ENCODE peak calls at places on chromosomes 2 and 18, in five cellular contexts. N is HCT116, V is breast epithelium, Q is heart left ventricle, H is HepG2. B is an unnamed sample.

GRCh38 chr2:131143803-131144202 is 38.7 kb downstream of the PLEKHB2 start:
- DNase-seq in Q (no peak), H (no peak), V (no peak), N (no peak), B (no peak)

GRCh38 chr2:17979707-17980106 is 101.2 kb downstream of the KCNS3 start:
- DNase-seq in N (no peak), H (no peak), V (no peak), Q (no peak), B (no peak)

GRCh38 chr2:24077879-24078278 is 1.8 kb upstream of the SF3B6 start:
- DNase-seq in V (no peak), N (no peak), H (no peak), Q (no peak), B (no peak)

GRCh38 chr2:235803028-235803427 is 309.2 kb downstream of the AGAP1 start:
- DNase-seq in Q (no peak), N (no peak), H (no peak), V (no peak), B (peak; percentile 20)

GRCh38 chr2:85340034-85340892 is 12.5 kb upstream of the TGOLN2 start:
- DNase-seq in Q (no peak), V (no peak), H (no peak), N (no peak), B (no peak)

GRCh38 chr2:37711831-37712230 is 40.4 kb upstream of the CDC42EP3 start:
- DNase-seq in N (no peak), Q (no peak), H (no peak), V (no peak), B (no peak)

GRCh38 chr18:49016648-49017539 is 66.1 kb upstream of the SMAD7 start:
- DNase-seq in H (peak; percentile 78), Q (peak; percentile 26), V (peak; percentile 53), N (peak; percentile 60), B (no peak)

GRCh38 chr2:72931280-72931910 is 14.1 kb downstream of the EMX1 start:
- DNase-seq in Q (no peak), V (peak; percentile 50), N (no peak), H (no peak), B (no peak)

GRCh38 chr2:18178736-18179349 is 300.4 kb downstream of the KCNS3 start:
- DNase-seq in N (peak; percentile 40), V (no peak), Q (no peak), H (peak; percentile 28), B (peak; percentile 71)

GRCh38 chr2:21836261-21836660 is 712.5 kb downstream of the TDRD15 start:
- DNase-seq in N (no peak), Q (no peak), V (no peak), H (no peak), B (no peak)

GRCh38 chr2:1816414-1816911 is 72.1 kb upstream of the PXDN start:
- DNase-seq in N (no peak), H (no peak), Q (no peak), V (no peak), B (no peak)

GRCh38 chr18:8721716-8722115 is 16.4 kb downstream of the MTCL1 start:
- DNase-seq in Q (no peak), V (no peak), N (peak; percentile 48), H (peak; percentile 41), B (no peak)

GRCh38 chr18:13240060-13240725 is 21.6 kb downstream of the LDLRAD4 start:
- DNase-seq in N (no peak), H (no peak), Q (no peak), V (peak; percentile 24), B (no peak)

GRCh38 chr18:67359868-67360838 is 156.4 kb downstream of the DSEL start:
- DNase-seq in N (no peak), Q (peak; percentile 32), V (no peak), H (peak; percentile 29), B (peak; percentile 75)

GRCh38 chr2:134692461-134692860 is 26.3 kb downstream of the TMEM163 start:
- DNase-seq in Q (no peak), H (no peak), N (no peak), V (no peak), B (no peak)

GRCh38 chr2:101223814-101224231 is 28.9 kb upstream of the CNOT11 start:
- DNase-seq in Q (no peak), V (no peak), N (no peak), H (no peak), B (no peak)

GRCh38 chr18:13361422-13361821 is 142.9 kb downstream of the LDLRAD4 start:
- DNase-seq in N (no peak), V (no peak), Q (no peak), H (no peak), B (no peak)

GRCh38 chr2:112050311-112050710 is 4.8 kb upstream of the TMEM87B start:
- DNase-seq in N (no peak), Q (no peak), V (no peak), H (no peak), B (no peak)

GRCh38 chr2:112056626-112056987 is 1.5 kb downstream of the TMEM87B start:
- DNase-seq in Q (no peak), N (no peak), V (no peak), H (no peak), B (no peak)

GRCh38 chr2:112055833-112056625 is 960 bp downstream of the TMEM87B start:
- DNase-seq in H (peak; percentile 69), N (no peak), V (no peak), Q (peak; percentile 72), B (peak; percentile 62)

GRCh38 chr2:112055110-112055832 is at the start of gene TMEM87B:
- DNase-seq in H (peak; percentile 91), V (peak; percentile 99), Q (peak; percentile 99), N (peak; percentile 87), B (peak; percentile 98)

GRCh38 chr2:112053917-112054846 is 887 bp upstream of the TMEM87B start:
- DNase-seq in N (peak; percentile 75), H (peak; percentile 94), Q (peak; percentile 98), V (peak; percentile 98), B (peak; percentile 97)
- TF ChIP-seq POLR2A in N (peak; percentile 17), H (peak; percentile 78), Q (peak; percentile 47), V (no peak), B (peak; percentile 57)

GRCh38 chr2:172408143-172408766 is 19.1 kb upstream of the ITGA6 start:
- DNase-seq in Q (no peak), N (no peak), H (no peak), V (no peak), B (no peak)

GRCh38 chr2:172404824-172405223 is 22.6 kb upstream of the ITGA6 start:
- DNase-seq in N (no peak), V (no peak), H (no peak), Q (no peak), B (no peak)

GRCh38 chr2:172403881-172404470 is 23.4 kb upstream of the ITGA6 start:
- DNase-seq in Q (no peak), V (no peak), H (no peak), N (no peak), B (no peak)

GRCh38 chr2:172403402-172403801 is 24.0 kb upstream of the ITGA6 start:
- DNase-seq in Q (no peak), H (no peak), V (no peak), N (no peak), B (no peak)

DNA sequence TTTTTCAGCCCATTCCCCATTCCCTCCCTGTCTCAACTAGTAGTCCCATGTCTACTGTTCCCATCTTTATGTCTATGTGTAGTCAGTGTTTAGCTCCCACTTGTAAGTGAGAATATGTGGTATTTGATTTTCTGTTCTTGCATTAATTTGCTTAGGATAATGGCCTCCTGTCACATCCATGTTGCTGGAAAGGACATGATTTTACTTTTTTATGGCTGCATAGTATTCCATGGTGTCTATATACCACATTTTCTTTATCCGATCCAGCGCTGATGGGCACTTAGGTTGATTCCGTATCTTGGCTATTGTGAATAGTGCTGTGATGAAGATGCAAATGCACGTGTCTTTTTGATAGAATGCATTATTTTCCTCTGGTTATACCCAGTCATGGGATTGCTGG is 21.7 kb upstream of the ITGA6 start:
- DNase-seq in N (no peak), Q (no peak), V (no peak), H (no peak), B (no peak)
- TF ChIP-seq POLR2A in N (no peak), Q (no peak), V (no peak), H (no peak), B (no peak)

GRCh38 chr2:202237787-202238233 is 587 bp downstream of the SUMO1 start:
- DNase-seq in V (no peak), H (peak; percentile 33), N (no peak), Q (peak; percentile 27), B (peak; percentile 58)
- TF ChIP-seq POLR2A in V (no peak), H (no peak), N (no peak), Q (no peak), B (no peak)

DNA sequence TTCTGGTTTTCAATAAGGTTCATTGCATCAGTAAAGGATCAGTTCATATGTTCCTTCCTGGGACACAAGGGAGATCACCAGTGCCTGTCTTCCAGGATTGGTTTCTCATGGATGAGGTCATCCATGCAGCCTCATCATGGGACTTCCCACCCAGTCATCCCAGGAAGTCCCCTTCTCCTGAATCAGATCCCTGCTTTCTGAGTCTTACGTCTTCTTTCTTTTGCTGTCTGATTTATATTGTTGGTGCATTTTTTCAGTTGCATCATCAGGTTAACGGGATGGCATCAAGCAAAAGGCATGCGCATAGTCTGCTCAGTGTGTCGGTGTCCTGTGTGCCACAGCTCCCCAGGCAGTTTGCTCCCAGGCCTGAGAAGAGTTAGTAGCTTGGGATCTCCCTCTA is 105.9 kb downstream of the SOX11 start:
- DNase-seq in V (no peak), N (no peak), H (no peak), Q (no peak), B (no peak)
- TF ChIP-seq POLR2A in V (no peak), N (no peak), H (no peak), Q (no peak), B (no peak)

GRCh38 chr2:203631068-203631757 is 75.2 kb upstream of the CD28 start:
- DNase-seq in Q (no peak), V (no peak), N (no peak), H (peak; percentile 34), B (no peak)

GRCh38 chr2:203637819-203638167 is 68.6 kb upstream of the CD28 start:
- DNase-seq in N (no peak), H (no peak), V (no peak), Q (no peak), B (no peak)

DNA sequence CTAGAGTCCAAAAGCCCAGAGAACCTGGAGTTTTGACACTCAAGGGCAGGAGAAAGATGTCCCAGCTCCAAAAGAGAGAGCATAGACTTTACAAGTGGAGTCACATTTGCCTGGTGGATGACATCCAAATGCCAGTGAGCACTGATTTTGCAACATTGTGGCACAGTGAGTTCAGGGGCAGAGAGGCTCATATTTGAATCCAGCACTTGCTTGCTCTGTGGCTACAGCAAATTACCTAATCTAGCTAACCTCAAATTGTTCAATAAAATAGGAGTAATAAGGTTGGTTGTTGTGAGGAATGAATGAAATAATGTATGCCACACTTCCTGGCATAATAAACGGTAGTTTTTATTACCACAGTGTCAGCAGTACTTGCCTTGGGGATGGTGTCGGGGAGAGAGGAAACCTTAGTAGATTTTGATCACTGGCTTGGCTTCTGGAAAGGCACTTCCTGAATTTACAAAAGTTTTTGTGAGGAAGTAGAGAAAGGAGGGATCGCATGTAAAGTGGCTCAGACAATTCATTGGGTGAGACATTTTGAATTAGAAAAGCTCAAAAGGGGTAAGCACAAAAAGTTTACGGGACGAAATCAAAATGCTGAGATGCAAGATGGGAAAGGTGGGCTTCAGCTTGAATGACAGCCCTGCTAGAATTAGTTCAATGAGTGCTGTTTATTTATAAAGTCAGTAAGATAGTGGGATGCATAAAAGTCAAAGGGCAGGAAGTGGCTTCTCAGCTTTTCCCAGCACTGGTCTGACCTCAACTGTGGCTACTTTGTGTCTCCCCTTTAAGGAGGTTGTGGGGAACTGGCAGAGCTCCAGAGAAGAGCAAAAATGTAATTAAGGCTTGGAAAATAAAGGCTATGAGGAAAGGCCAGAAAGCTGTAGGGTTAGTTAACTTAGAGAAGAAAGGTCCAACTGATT is 69.3 kb upstream of the CD28 start:
- DNase-seq in V (no peak), H (no peak), N (no peak), Q (no peak), B (no peak)
- TF ChIP-seq POLR2A in V (no peak), H (no peak), N (no peak), Q (no peak), B (no peak)

B was measured in erythroblast.